ENCODE peak calls at places on chromosomes 13 and 19, in ten cellular contexts. B, L, X, V, I, P, Z, J, G and M are unnamed samples.

GRCh38 chr13:45521292-45521691 is 56.6 kb downstream of the COG3 start:
- DNase-seq in B (no peak), L (no peak), X (no peak), V (no peak), I (no peak), P (no peak), Z (no peak), J (no peak), G (no peak), M (no peak)

GRCh38 chr19:6274756-6275155 is 5.0 kb downstream of the MLLT1 start:
- DNase-seq in B (peak), L (no peak), X (peak), V (no peak), I (no peak), P (no peak), Z (peak), J (no peak), G (no peak), M (no peak)

GRCh38 chr19:28213476-28214082 is 999.4 kb downstream of the UQCRFS1 start:
- DNase-seq in B (no peak), L (no peak), X (no peak), V (no peak), I (no peak), P (no peak), Z (no peak), J (no peak), G (no peak), M (no peak)

GRCh38 chr19:1616396-1616795 is 11.1 kb upstream of the UQCR11 start:
- DNase-seq in B (no peak), L (no peak), X (no peak), V (no peak), I (no peak), P (no peak), Z (no peak), J (peak), G (no peak), M (no peak)

GRCh38 chr19:18013210-18013609 is 5.2 kb downstream of the ARRDC2 start:
- DNase-seq in B (no peak), L (no peak), X (no peak), V (no peak), I (no peak), P (no peak), Z (no peak), J (no peak), G (no peak), M (no peak)

GRCh38 chr13:49304763-49305695 is 57.3 kb downstream of the CDADC1 start:
- DNase-seq in B (no peak), L (no peak), X (no peak), V (no peak), I (no peak), P (no peak), Z (no peak), J (no peak), G (no peak), M (no peak)

GRCh38 chr19:8335343-8336071 is 7.6 kb downstream of the KANK3 start:
- DNase-seq in B (peak), L (no peak), X (no peak), V (peak), I (no peak), P (no peak), Z (no peak), J (no peak), G (peak), M (peak)

GRCh38 chr19:5253403-5254110 is 87.1 kb downstream of the PTPRS start:
- DNase-seq in B (no peak), L (no peak), X (no peak), V (no peak), I (no peak), P (no peak), Z (no peak), J (no peak), G (no peak), M (no peak)

GRCh38 chr19:35566738-35567137 is 3.3 kb upstream of the ATP4A start:
- DNase-seq in B (no peak), L (no peak), X (no peak), V (no peak), I (no peak), P (no peak), Z (no peak), J (no peak), G (no peak), M (no peak)

GRCh38 chr13:75633285-75633684 is 2.8 kb upstream of the LMO7 start:
- DNase-seq in B (no peak), L (no peak), X (no peak), V (no peak), I (no peak), P (no peak), Z (no peak), J (no peak), G (no peak), M (no peak)

GRCh38 chr13:98746968-98747367 is 5.5 kb downstream of the SLC15A1 start:
- DNase-seq in B (no peak), L (no peak), X (no peak), V (no peak), I (no peak), P (no peak), Z (no peak), J (peak), G (no peak), M (no peak)

GRCh38 chr19:2532252-2533071 is 56.5 kb downstream of the GADD45B start:
- DNase-seq in B (no peak), L (no peak), X (no peak), V (no peak), I (no peak), P (no peak), Z (no peak), J (no peak), G (no peak), M (no peak)